ENCODE peak calls at places on chromosomes 1 and 21, in nine cellular contexts. Y is transverse colon, Q is uterus, U is A549, W is Peyer's patch, S is IMR-90, J is testis, R is tibial nerve, F is body of pancreas. L is an unnamed sample.

GRCh38 chr1:11338351-11338809 is 65.4 kb downstream of the UBIAD1 start:
- DNase-seq in Y (no peak), Q (no peak), U (no peak), W (no peak), S (no peak), J (no peak), R (no peak), F (no peak), L (no peak)

GRCh38 chr21:36841866-36842265 is 124.6 kb downstream of the HLCS start:
- DNase-seq in Y (no peak), Q (no peak), U (no peak), W (no peak), S (peak; percentile 81), J (no peak), R (no peak), F (no peak), L (no peak)

GRCh38 chr21:18369115-18369514 is 34.5 kb downstream of the TMPRSS15 start:
- DNase-seq in Y (no peak), Q (no peak), U (peak; percentile 6), W (no peak), S (no peak), J (peak; percentile 27), R (no peak), F (no peak), L (no peak)

GRCh38 chr1:198253668-198254067 is 96.9 kb downstream of the NEK7 start:
- DNase-seq in Y (no peak), Q (no peak), U (no peak), W (no peak), S (peak; percentile 75), J (no peak), R (no peak), F (no peak), L (no peak)

GRCh38 chr1:153534226-153534932 is 1.4 kb downstream of the S100A6 start:
- DNase-seq in Y (no peak), Q (peak; percentile 65), U (peak; percentile 51), W (no peak), S (peak; percentile 50), J (no peak), R (no peak), F (no peak), L (no peak)

GRCh38 chr1:159869173-159869572 is 6.7 kb upstream of the VSIG8 start:
- DNase-seq in Y (peak; percentile 45), Q (no peak), U (no peak), W (no peak), S (peak; percentile 86), J (no peak), R (no peak), F (no peak), L (no peak)

GRCh38 chr1:65965112-65965511 is 172.4 kb downstream of the PDE4B start:
- DNase-seq in Y (no peak), Q (no peak), U (no peak), W (no peak), S (no peak), J (no peak), R (no peak), F (no peak), L (no peak)

GRCh38 chr1:15849775-15850449 is 2.4 kb downstream of the SPEN start:
- DNase-seq in Y (peak; percentile 49), Q (peak; percentile 63), U (peak; percentile 75), W (peak; percentile 54), S (peak; percentile 60), J (peak; percentile 77), R (no peak), F (peak; percentile 61), L (peak; percentile 55)

GRCh38 chr1:5752715-5753330 is 239.4 kb downstream of the NPHP4 start:
- DNase-seq in Y (no peak), Q (no peak), U (no peak), W (no peak), S (no peak), J (no peak), R (peak; percentile 6), F (no peak), L (no peak)

GRCh38 chr1:44611419-44611818 is 62.9 kb downstream of the TMEM53 start:
- DNase-seq in Y (no peak), Q (no peak), U (no peak), W (no peak), S (no peak), J (no peak), R (no peak), F (no peak), L (no peak)

GRCh38 chr1:231584117-231584516 is 42.5 kb upstream of the DISC1 start:
- DNase-seq in Y (no peak), Q (no peak), U (peak; percentile 86), W (no peak), S (peak; percentile 82), J (peak; percentile 44), R (no peak), F (peak; percentile 8), L (no peak)

GRCh38 chr21:34083357-34083756 is 10.0 kb downstream of the MRPS6 start:
- DNase-seq in Y (no peak), Q (no peak), U (no peak), W (no peak), S (no peak), J (no peak), R (no peak), F (no peak), L (no peak)

GRCh38 chr21:34082769-34083168 is 9.4 kb downstream of the MRPS6 start:
- DNase-seq in Y (no peak), Q (no peak), U (no peak), W (no peak), S (no peak), J (no peak), R (no peak), F (no peak), L (no peak)

GRCh38 chr21:34086887-34087306 is 13.5 kb downstream of the MRPS6 start:
- DNase-seq in Y (no peak), Q (no peak), U (no peak), W (no peak), S (no peak), J (no peak), R (no peak), F (no peak), L (no peak)

GRCh38 chr21:34088752-34089151 is 15.4 kb downstream of the MRPS6 start:
- DNase-seq in Y (no peak), Q (no peak), U (no peak), W (no peak), S (no peak), J (no peak), R (no peak), F (no peak), L (no peak)

GRCh38 chr21:34085129-34085528 is 11.8 kb downstream of the MRPS6 start:
- DNase-seq in Y (no peak), Q (no peak), U (no peak), W (no peak), S (no peak), J (no peak), R (no peak), F (no peak), L (no peak)
- TF ChIP-seq POLR2A in Y (no peak), Q (no peak), U (no peak), W (no peak), S (no peak), J (no peak), R (no peak), F (no peak), L (no peak)

GRCh38 chr1:113027449-113027848 is 45.5 kb upstream of the LRIG2 start:
- DNase-seq in Y (no peak), Q (no peak), U (no peak), W (no peak), S (no peak), J (no peak), R (no peak), F (no peak), L (no peak)

GRCh38 chr1:113027008-113027407 is 46.0 kb upstream of the LRIG2 start:
- DNase-seq in Y (no peak), Q (no peak), U (no peak), W (no peak), S (no peak), J (no peak), R (no peak), F (no peak), L (no peak)

GRCh38 chr1:113018911-113019310 is 54.1 kb upstream of the LRIG2 start:
- DNase-seq in Y (peak; percentile 28), Q (no peak), U (no peak), W (no peak), S (no peak), J (no peak), R (no peak), F (no peak), L (no peak)

DNA sequence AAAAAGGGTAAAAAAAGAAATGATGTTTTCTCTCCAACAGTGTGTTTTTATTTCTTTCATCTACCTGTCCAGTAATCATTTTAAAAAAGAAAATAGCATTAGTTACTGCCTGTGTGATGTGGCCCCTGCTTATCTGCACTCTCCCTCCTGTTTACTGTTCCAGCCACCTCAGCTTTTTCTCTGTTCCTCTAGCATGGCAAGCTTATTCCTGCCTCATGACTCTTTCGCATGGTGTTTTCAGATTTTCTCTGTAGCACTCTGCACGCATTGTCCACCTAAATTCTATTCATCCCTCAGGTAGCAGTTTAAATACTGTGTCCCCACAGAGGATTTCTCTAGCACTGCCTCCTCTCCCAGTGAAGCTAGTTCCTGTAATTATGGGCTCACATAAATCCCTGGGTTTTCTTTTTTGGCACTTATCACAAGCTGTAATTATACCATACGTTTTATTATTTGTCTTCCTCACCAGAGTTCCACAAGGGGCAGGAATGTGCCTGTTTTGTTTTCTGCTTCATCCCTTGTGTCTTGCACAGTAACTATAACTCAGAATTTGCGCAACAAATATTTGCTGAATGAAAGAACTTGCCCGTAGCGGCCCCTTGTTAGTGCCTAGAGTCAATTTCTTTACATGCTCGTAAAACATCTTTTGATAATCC is 51.4 kb upstream of the LRIG2 start:
- DNase-seq in Y (no peak), Q (peak; percentile 27), U (peak; percentile 7), W (no peak), S (no peak), J (no peak), R (no peak), F (no peak), L (peak; percentile 74)
- H3K27ac ChIP-seq in Y (peak overlapping the region; percentile 81), Q (peak overlapping the region; percentile 78), U (peak overlapping the region; percentile 22), W (no peak overlapping the region), S (no peak overlapping the region), J (no peak overlapping the region), R (no peak overlapping the region), F (no peak overlapping the region), L (peak overlapping the region; percentile 15)

DNA sequence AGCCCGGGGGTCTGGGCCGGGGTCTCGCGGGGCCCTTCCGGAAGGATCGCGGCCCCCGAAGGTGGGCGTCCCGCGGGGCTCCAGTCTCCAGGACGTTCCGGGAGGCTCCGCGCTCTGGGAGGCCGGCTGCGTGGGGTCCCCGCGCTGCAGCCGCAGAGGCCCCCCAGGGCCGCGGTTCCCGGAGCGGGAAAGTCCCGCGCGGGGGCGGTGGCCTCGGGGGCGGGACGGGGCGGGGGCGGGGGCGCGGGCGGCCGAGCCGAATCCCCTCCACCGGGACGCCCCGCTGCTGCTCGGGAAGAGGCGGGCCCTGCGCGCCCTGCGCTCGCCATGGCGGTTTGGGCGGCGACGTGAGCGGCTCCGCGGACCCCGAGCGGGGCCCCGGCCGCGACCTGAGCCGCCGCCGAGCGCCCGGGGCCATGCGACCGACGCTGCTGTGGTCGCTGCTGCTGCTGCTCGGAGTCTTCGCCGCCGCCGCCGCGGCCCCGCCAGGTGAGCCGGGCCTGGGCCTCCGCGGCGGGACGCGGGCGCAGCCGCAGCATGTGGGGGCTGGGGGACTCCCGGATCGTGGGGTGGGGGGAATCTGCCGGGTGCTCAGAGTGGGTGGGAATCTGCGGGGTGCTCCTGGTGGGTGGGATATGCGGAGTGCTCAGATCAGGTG is at the start of gene IFNGR2:
- DNase-seq in Y (peak; percentile 50), Q (no peak), U (no peak), W (peak; percentile 69), S (no peak), J (peak; percentile 43), R (no peak), F (peak; percentile 33), L (no peak)
- TF ChIP-seq POLR2A in Y (no peak), Q (no peak), U (peak; percentile 26), W (no peak), S (no peak), J (no peak), R (peak; percentile 5), F (no peak), L (peak; percentile 33)

GRCh38 chr1:89912073-89912472 is 82.8 kb upstream of the ZNF326 start:
- DNase-seq in Y (no peak), Q (no peak), U (no peak), W (no peak), S (no peak), J (no peak), R (no peak), F (no peak), L (no peak)
- H3K27ac ChIP-seq in Y (no peak overlapping the region), Q (no peak overlapping the region), U (peak overlapping the region; percentile 97), W (no peak overlapping the region), S (no peak overlapping the region), J (no peak overlapping the region), R (no peak overlapping the region), F (no peak overlapping the region), L (no peak overlapping the region)